ENCODE peak calls at places on chromosomes 13 and 19, in six cellular contexts. S is mucosa of descending colon, W is WERI-Rb-1, D is mammary epithelial cell, T is tibial artery, A is fibroblast of the aortic adventitia. Y is an unnamed sample.

GRCh38 chr19:3655402-3656072 is 28.9 kb upstream of the CACTIN start:
- DNase-seq in W (peak), D (peak), T (peak), S (no peak), A (peak), Y (no peak)

GRCh38 chr19:531009-531752 is 379 bp upstream of the CDC34 start:
- DNase-seq in W (peak), D (peak), A (peak), T (peak), S (peak), Y (peak)

GRCh38 chr19:2561895-2562294 is 86.0 kb downstream of the GADD45B start:
- DNase-seq in W (no peak), A (no peak), D (no peak), S (no peak), T (no peak), Y (no peak)

GRCh38 chr13:94369862-94370491 is 109.5 kb downstream of the DCT start:
- DNase-seq in D (no peak), S (peak), A (peak), W (no peak), T (no peak), Y (no peak)

GRCh38 chr19:13053761-13054604 is 48.7 kb downstream of the LYL1 start:
- DNase-seq in T (peak), S (peak), W (no peak), D (peak), A (peak), Y (peak)

GRCh38 chr13:42524487-42525034 is 49.4 kb upstream of the TNFSF11 start:
- DNase-seq in T (no peak), A (peak), S (no peak), W (no peak), D (no peak), Y (no peak)

GRCh38 chr13:76879211-76879875 is 6.9 kb downstream of the KCTD12 start:
- DNase-seq in D (peak), T (peak), W (no peak), A (peak), S (peak), Y (peak)

GRCh38 chr13:21674271-21675009 is 3.6 kb downstream of the FGF9 start:
- DNase-seq in D (no peak), T (no peak), W (no peak), S (peak), A (no peak), Y (peak)

GRCh38 chr13:30107126-30107525 is 200.2 kb downstream of the KATNAL1 start:
- DNase-seq in W (no peak), T (no peak), S (no peak), A (no peak), D (no peak), Y (no peak)

GRCh38 chr19:46782355-46783019 is 5.9 kb downstream of the SLC1A5 start:
- DNase-seq in A (no peak), W (no peak), D (no peak), T (no peak), S (no peak), Y (no peak)

GRCh38 chr19:55258476-55258827 is 365 bp downstream of the PPP6R1 start:
- DNase-seq in D (no peak), W (peak), A (no peak), S (peak), T (no peak), Y (no peak)

GRCh38 chr19:1265611-1266115 is 3.5 kb upstream of the CIRBP start:
- DNase-seq in A (peak), S (peak), D (peak), W (no peak), T (peak), Y (peak)

GRCh38 chr19:33689138-33689746 is 67.5 kb downstream of the CHST8 start:
- DNase-seq in D (no peak), S (no peak), T (peak), W (no peak), A (no peak), Y (no peak)

GRCh38 chr19:3129112-3129511 is 6.7 kb upstream of the GNA15 start:
- DNase-seq in D (peak), W (no peak), T (no peak), A (peak), S (peak), Y (no peak)

GRCh38 chr13:28636677-28637317 is 22.1 kb upstream of the POMP start:
- DNase-seq in S (peak), A (peak), D (peak), T (no peak), W (peak), Y (peak)

GRCh38 chr19:46618670-46619231 is 6.1 kb downstream of the PTGIR start:
- DNase-seq in W (peak), D (no peak), T (no peak), A (peak), S (no peak), Y (no peak)

GRCh38 chr19:15249912-15250634 is 17.8 kb upstream of the EPHX3 start:
- DNase-seq in W (no peak), D (peak), S (no peak), A (peak), T (peak), Y (peak)

GRCh38 chr19:55699221-55699620 is 24.2 kb downstream of the EPN1 start:
- DNase-seq in T (peak), A (no peak), D (no peak), W (no peak), S (no peak), Y (no peak)

GRCh38 chr13:43159007-43159406 is 135.6 kb downstream of the DNAJC15 start:
- DNase-seq in S (no peak), W (no peak), A (peak), T (no peak), D (no peak), Y (no peak)

GRCh38 chr13:32889986-32890565 is 126.1 kb upstream of the KL start:
- DNase-seq in W (no peak), S (no peak), A (peak), T (no peak), D (no peak), Y (no peak)

GRCh38 chr19:48681127-48681470 is 8.3 kb upstream of the NTN5 start:
- DNase-seq in W (no peak), D (peak), S (no peak), A (peak), T (no peak), Y (no peak)

GRCh38 chr13:109344552-109345157 is 441.7 kb downstream of the IRS2 start:
- DNase-seq in W (no peak), A (peak), D (peak), T (no peak), S (no peak), Y (no peak)

GRCh38 chr13:79456656-79457365 is 24.1 kb upstream of the NDFIP2 start:
- DNase-seq in A (no peak), S (no peak), W (no peak), D (no peak), T (no peak), Y (no peak)

GRCh38 chr13:29255567-29255966 is 339.9 kb downstream of the SLC7A1 start:
- DNase-seq in A (no peak), D (no peak), T (no peak), W (no peak), S (no peak), Y (no peak)

GRCh38 chr19:31947436-31947835 is 398.0 kb upstream of the ZNF507 start:
- DNase-seq in A (no peak), T (no peak), S (no peak), D (no peak), W (no peak), Y (no peak)

GRCh38 chr13:108682714-108683113 is 53.3 kb downstream of the MYO16 start:
- DNase-seq in W (no peak), D (no peak), T (no peak), A (no peak), S (no peak), Y (no peak)

GRCh38 chr13:20340136-20340758 is 108.1 kb upstream of the GJB6 start:
- DNase-seq in A (no peak), S (no peak), W (no peak), T (no peak), D (no peak), Y (no peak)

GRCh38 chr13:83085186-83085900 is 796.9 kb downstream of the SLITRK1 start:
- DNase-seq in A (peak), W (no peak), S (no peak), T (no peak), D (no peak), Y (no peak)

GRCh38 chr19:44748426-44749254 is at the start of gene BCL3:
- DNase-seq in D (peak), S (peak), T (peak), W (peak), A (no peak), Y (peak)

GRCh38 chr19:5897189-5897969 is 6.2 kb downstream of the NDUFA11 start:
- DNase-seq in W (no peak), A (no peak), S (no peak), T (no peak), D (no peak), Y (no peak)

GRCh38 chr19:10295305-10295846 is 5.6 kb downstream of the ICAM5 start:
- DNase-seq in T (no peak), D (no peak), S (peak), A (no peak), W (no peak), Y (no peak)
- H3K4me3 ChIP-seq in T (peak), D (no peak), S (no peak), A (no peak), W (no peak), Y (no peak)

DNA sequence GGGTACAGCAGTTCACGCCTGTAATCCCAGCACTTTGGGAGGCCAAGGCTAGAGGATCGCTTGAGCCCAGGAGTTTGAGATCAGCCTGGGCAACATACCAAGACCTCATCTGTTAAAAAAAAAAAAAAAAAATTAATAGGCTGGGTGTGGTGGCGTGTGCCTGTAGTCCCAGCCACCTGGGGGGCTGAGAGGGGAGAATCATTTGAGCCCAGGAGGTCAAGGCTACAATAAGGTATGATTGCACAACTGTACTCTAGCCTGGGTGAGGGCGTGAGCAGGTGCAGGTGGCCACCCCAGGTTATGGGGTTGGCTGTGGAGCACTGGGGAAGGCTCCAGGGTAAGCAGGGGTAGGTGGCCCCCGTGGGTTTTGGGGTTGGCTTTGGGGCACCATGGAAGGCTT is 33.9 kb downstream of the MCF2L start:
- DNase-seq in S (no peak), T (no peak), W (no peak), D (no peak), A (no peak), Y (no peak)
- H3K4me3 ChIP-seq in S (no peak), T (no peak), W (no peak), D (no peak), A (no peak), Y (no peak)

DNA sequence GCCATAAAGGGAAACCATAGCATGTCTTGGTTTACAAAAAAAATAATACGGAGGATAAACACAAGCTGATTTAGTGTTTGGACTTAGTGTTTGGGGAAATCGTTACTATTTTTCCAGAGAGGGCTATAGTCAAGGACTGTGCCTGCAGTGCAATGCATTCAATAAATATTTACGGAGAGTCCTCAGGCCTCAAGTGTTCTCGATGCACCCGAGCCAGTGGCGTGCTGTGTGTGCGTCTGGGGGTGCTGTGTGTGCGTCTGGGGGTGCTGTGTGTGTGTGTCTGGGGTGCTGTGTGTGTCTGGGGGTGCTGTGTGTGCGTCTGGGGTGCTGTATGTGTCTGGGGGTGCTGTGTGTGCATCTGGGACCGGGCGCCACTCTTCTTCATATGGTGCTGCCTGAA is 71.7 kb upstream of the GTF3A start:
- DNase-seq in W (no peak), S (no peak), A (no peak), T (no peak), D (no peak), Y (no peak)
- H3K4me3 ChIP-seq in W (no peak), S (no peak), A (no peak), T (no peak), D (no peak), Y (no peak)

GRCh38 chr19:11293468-11294389 is 2.2 kb upstream of the TSPAN16 start:
- DNase-seq in S (peak), A (peak), W (peak), D (peak), T (peak), Y (peak)
- H3K4me3 ChIP-seq in S (no peak), A (peak), W (peak), D (no peak), T (peak), Y (no peak)

GRCh38 chr13:49455016-49455398 is 10.9 kb downstream of the SETDB2 start:
- DNase-seq in T (no peak), A (no peak), S (no peak), W (no peak), D (no peak), Y (no peak)

GRCh38 chr13:49456156-49456555 is 12.1 kb downstream of the SETDB2 start:
- DNase-seq in A (no peak), S (no peak), W (no peak), T (no peak), D (no peak), Y (no peak)

GRCh38 chr13:49453465-49453864 is 9.4 kb downstream of the SETDB2 start:
- DNase-seq in W (no peak), S (no peak), D (no peak), A (no peak), T (no peak), Y (no peak)

GRCh38 chr13:49452725-49453457 is 8.8 kb downstream of the SETDB2 start:
- DNase-seq in T (no peak), S (no peak), A (no peak), W (no peak), D (no peak), Y (no peak)

GRCh38 chr13:49454388-49455015 is 10.4 kb downstream of the SETDB2 start:
- DNase-seq in W (no peak), A (peak), S (no peak), D (no peak), T (no peak), Y (no peak)
- H3K4me3 ChIP-seq in W (no peak), A (no peak), S (no peak), D (no peak), T (no peak), Y (no peak)

DNA sequence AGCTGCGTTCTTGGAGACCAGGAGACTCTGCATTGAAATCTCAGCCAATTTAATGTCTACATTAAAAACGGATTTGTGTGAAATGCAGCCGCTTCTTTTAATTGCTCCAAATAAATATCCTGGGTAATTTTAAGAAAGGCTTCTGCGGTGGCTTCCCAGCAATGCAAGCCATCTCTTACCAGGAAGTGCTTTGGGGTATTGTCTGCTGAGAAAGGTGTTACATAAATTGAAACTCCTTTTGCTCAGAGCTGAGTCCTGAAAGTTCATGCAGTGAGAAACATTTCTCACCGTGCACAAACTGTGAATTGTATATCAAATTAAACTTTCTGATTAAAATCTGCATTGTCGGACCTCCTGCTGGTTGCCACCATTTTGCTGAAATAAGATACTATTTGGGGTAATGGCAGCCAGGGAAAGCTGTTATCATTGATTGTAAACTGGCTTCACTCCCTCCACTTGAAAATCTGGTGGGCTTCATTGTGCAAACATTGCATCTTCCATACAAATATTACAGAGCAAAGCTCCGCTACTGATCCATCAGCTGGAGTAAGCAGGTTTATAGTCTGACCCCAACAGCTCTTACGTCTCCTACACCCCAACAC is 59.5 kb downstream of the ZIC5 start:
- DNase-seq in A (no peak), W (no peak), T (no peak), S (no peak), D (no peak), Y (no peak)
- H3K4me3 ChIP-seq in A (no peak), W (no peak), T (no peak), S (no peak), D (no peak), Y (no peak)

Y was measured in heart right ventricle.